ENCODE peak calls at places on chromosomes 5 and 9, in ten cellular contexts. Z is cardiac muscle cell, V is mucosa of descending colon, A is body of pancreas, J is Peyer's patch, W is lung, C is heart left ventricle, M is GM23338, R is stomach, Q is uterus. N is an unnamed sample. For H3K4me1, the result is how much of the 10 kb centered on the place peaks cover.

GRCh38 chr9:90985631-90986030 is 184.0 kb downstream of the SYK start:
- DNase-seq in Z (no peak), V (no peak), R (no peak), C (no peak), W (no peak), J (no peak), M (no peak), Q (no peak), A (no peak), N (no peak)

GRCh38 chr9:99039388-99040182 is 65.3 kb upstream of the TGFBR1 start:
- DNase-seq in J (no peak), Q (no peak), V (no peak), W (no peak), A (no peak), M (no peak), Z (no peak), C (no peak), R (no peak), N (no peak)

GRCh38 chr5:171483453-171484177 is 64.2 kb downstream of the FGF18 start:
- DNase-seq in J (no peak), V (peak), R (no peak), Q (peak), W (peak), A (peak), M (no peak), C (peak), Z (peak), N (no peak)

GRCh38 chr9:37433754-37434435 is 11.4 kb downstream of the GRHPR start:
- DNase-seq in R (no peak), M (peak), Q (peak), W (no peak), Z (no peak), V (no peak), C (no peak), J (no peak), A (no peak), N (no peak)

GRCh38 chr5:43236633-43237355 is 44.8 kb downstream of the NIM1K start:
- DNase-seq in Z (no peak), V (peak), R (no peak), M (no peak), J (no peak), W (no peak), Q (no peak), C (no peak), A (no peak), N (no peak)

GRCh38 chr5:170760126-170760525 is 23.4 kb upstream of the GABRP start:
- DNase-seq in A (no peak), Z (no peak), V (no peak), C (no peak), W (no peak), J (no peak), R (no peak), Q (no peak), M (no peak), N (peak)

GRCh38 chr5:390571-391491 is 52.1 kb upstream of the EXOC3 start:
- DNase-seq in M (no peak), R (peak), C (peak), J (peak), Q (no peak), V (no peak), A (no peak), W (no peak), Z (no peak), N (no peak)

GRCh38 chr9:83432104-83432627 is 106.0 kb downstream of the FRMD3 start:
- DNase-seq in R (peak), J (no peak), Q (peak), C (peak), Z (peak), A (peak), W (peak), M (peak), V (peak), N (peak)

GRCh38 chr9:137642892-137643291 is 24.1 kb downstream of the EHMT1 start:
- DNase-seq in V (no peak), C (no peak), J (no peak), A (no peak), W (no peak), R (no peak), M (no peak), Q (no peak), Z (no peak), N (no peak)

GRCh38 chr9:83563360-83563759 is 25.2 kb upstream of the FRMD3 start:
- DNase-seq in J (no peak), Q (no peak), A (no peak), R (no peak), M (no peak), Z (no peak), C (no peak), V (no peak), W (no peak), N (no peak)

GRCh38 chr9:91589101-91589553 is 165.5 kb upstream of the NFIL3 start:
- DNase-seq in R (no peak), J (no peak), V (peak), Q (peak), M (no peak), Z (peak), C (no peak), A (peak), W (no peak), N (no peak)

GRCh38 chr5:56358703-56359428 is 125.7 kb upstream of the ANKRD55 start:
- DNase-seq in A (peak), R (peak), M (no peak), C (no peak), Z (peak), W (no peak), Q (peak), V (no peak), J (no peak), N (no peak)

GRCh38 chr5:69295088-69295754 is 37.4 kb downstream of the CCDC125 start:
- DNase-seq in R (no peak), Z (peak), M (peak), Q (no peak), J (no peak), W (no peak), C (no peak), V (no peak), A (no peak), N (no peak)

GRCh38 chr9:136194540-136194939 is 10.4 kb downstream of the LHX3 start:
- DNase-seq in A (no peak), Z (no peak), M (peak), R (no peak), V (no peak), C (no peak), J (no peak), W (no peak), Q (no peak), N (no peak)

GRCh38 chr5:151770383-151771258 is 1.1 kb upstream of the G3BP1 start:
- DNase-seq in Z (peak), W (peak), R (peak), Q (peak), C (peak), V (peak), J (peak), M (peak), A (peak), N (peak)

GRCh38 chr5:100520348-100520747 is 14.8 kb upstream of the FAM174A start:
- DNase-seq in A (no peak), C (no peak), J (no peak), Q (no peak), W (no peak), M (peak), R (no peak), Z (no peak), V (no peak), N (peak)

GRCh38 chr5:124996023-124996763 is 249.8 kb upstream of the ZNF608 start:
- DNase-seq in A (no peak), V (no peak), R (no peak), W (no peak), Q (no peak), C (no peak), M (peak), Z (peak), J (no peak), N (no peak)

GRCh38 chr9:78707481-78707977 is 410.6 kb downstream of the PSAT1 start:
- DNase-seq in Q (no peak), V (no peak), M (no peak), J (no peak), W (no peak), C (no peak), Z (peak), A (no peak), R (no peak), N (no peak)

GRCh38 chr9:78831726-78832125 is 534.8 kb downstream of the PSAT1 start:
- DNase-seq in R (no peak), Z (no peak), J (no peak), A (no peak), Q (no peak), M (no peak), W (no peak), C (no peak), V (no peak), N (no peak)

GRCh38 chr9:18710089-18710488 is 236.1 kb downstream of the ADAMTSL1 start:
- DNase-seq in Q (no peak), Z (no peak), J (no peak), C (no peak), W (no peak), R (no peak), M (no peak), V (no peak), A (no peak), N (no peak)

GRCh38 chr5:142866563-142867275 is 96.5 kb downstream of the ARHGAP26 start:
- DNase-seq in Z (peak), M (peak), R (peak), V (peak), A (peak), J (peak), C (no peak), W (peak), Q (peak), N (peak)

GRCh38 chr5:155539958-155540595 is 526.5 kb downstream of the KIF4B start:
- DNase-seq in R (no peak), J (no peak), W (no peak), V (no peak), Z (no peak), C (no peak), Q (no peak), M (peak), A (no peak), N (no peak)

GRCh38 chr5:176676361-176676824 is 29.1 kb downstream of the TSPAN17 start:
- DNase-seq in J (no peak), R (no peak), C (peak), V (no peak), Z (peak), W (no peak), A (no peak), Q (no peak), M (no peak), N (peak)

GRCh38 chr5:66680804-66681203 is 84.6 kb downstream of the MAST4 start:
- DNase-seq in V (no peak), Z (no peak), C (no peak), J (no peak), R (no peak), M (no peak), W (no peak), A (no peak), Q (no peak), N (no peak)

GRCh38 chr5:72955143-72955767 is 586 bp upstream of the FCHO2 start:
- DNase-seq in A (peak), Q (no peak), V (peak), W (peak), J (no peak), M (peak), R (peak), Z (peak), C (peak), N (no peak)

GRCh38 chr5:128711216-128711615 is 173.2 kb upstream of the FBN2 start:
- DNase-seq in R (no peak), W (no peak), J (no peak), M (no peak), C (no peak), Z (no peak), V (no peak), A (no peak), Q (no peak), N (no peak)

GRCh38 chr5:15831408-15831807 is 331.4 kb downstream of the FBXL7 start:
- DNase-seq in C (no peak), V (no peak), M (no peak), Q (no peak), A (no peak), R (no peak), W (no peak), Z (no peak), J (no peak), N (peak)

GRCh38 chr9:101477214-101477613 is 41.6 kb upstream of the ALDOB start:
- DNase-seq in W (no peak), J (no peak), R (no peak), V (no peak), Q (no peak), Z (no peak), M (no peak), A (no peak), C (no peak), N (no peak)

DNA sequence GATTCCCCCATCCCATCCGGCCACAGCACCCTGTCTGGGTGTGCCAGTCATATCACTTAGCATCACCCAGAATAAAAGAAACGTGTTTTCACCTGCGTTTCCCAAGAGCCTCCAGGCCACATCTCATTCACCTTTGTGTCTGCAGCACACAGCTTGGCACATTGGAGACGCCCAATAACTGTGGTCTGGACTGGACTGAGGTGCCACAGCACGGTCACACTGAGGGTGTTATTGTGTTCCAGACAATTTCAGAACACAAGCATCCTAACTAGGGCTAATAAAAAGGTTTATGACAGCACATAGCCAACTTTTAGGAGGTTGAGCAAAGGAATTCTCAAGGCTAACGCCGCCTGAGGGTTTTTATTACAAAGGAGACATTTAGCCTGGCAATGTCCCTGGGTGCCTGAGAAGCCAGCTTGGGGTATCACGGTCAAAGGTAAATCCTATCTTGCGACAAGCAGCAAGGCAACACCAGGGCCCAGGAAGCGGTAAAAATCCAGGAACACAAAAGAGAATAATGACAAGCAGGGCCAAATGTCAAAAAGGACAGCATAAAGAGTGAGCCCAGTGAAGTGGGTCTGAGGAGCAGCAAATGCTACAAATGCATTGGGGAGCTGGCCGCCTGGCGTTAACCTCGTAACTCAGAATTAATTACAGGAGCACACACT is 3.4 kb downstream of the EPB41L4B start:
- DNase-seq in M (peak), V (peak), Q (no peak), J (no peak), A (peak), Z (no peak), W (no peak), C (no peak), R (no peak), N (no peak)
- H3K4me1 ChIP-seq in M (half or more), V (under half), Q (under half), J (under half), A (half or more), Z (under half), W (under half), C (under half), R (half or more), N (under half)

DNA sequence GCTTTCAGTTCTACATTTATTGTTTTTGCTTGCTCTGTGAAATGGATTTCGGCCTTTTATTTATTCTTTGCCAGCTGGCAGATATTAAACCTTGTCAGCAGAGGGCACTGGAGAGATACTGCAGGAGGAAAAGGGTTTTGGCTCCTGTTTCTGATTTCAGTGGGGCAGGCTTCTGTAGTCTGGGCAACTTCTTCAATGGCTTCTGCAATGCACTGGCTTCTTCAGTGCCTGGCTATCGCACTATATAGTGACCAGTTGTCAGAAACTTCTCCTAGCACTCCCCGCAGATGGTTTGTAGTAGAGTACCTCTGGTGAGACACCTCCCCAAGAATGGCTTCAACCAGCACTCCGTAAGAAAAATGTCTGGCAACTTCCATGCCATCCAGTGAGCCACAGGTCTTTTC is 3.2 kb upstream of the NFX1 start:
- DNase-seq in J (peak), Z (peak), R (peak), A (peak), Q (no peak), C (no peak), V (peak), M (peak), W (peak), N (peak)
- TF ChIP-seq CTCF in J (peak), Z (peak), R (peak), A (peak), Q (peak), C (peak), V (peak), M (peak), W (peak), N (peak)

GRCh38 chr5:95862636-95863382 is 40.3 kb upstream of the GLRX start:
- DNase-seq in Q (no peak), V (no peak), Z (no peak), C (no peak), J (no peak), W (no peak), R (no peak), M (no peak), A (peak), N (no peak)
- H3K4me1 ChIP-seq in Q (under half), V (under half), Z (under half), C (under half), J (under half), W (under half), R (half or more), M (under half), A (under half), N (under half)

GRCh38 chr5:75668988-75669760 is 48.1 kb downstream of the POC5 start:
- DNase-seq in Q (peak), C (no peak), Z (peak), J (no peak), R (peak), M (no peak), A (peak), W (peak), V (peak), N (peak)

GRCh38 chr5:75666801-75667200 is 50.4 kb downstream of the POC5 start:
- DNase-seq in Z (no peak), A (no peak), V (no peak), Q (no peak), J (no peak), M (peak), R (no peak), W (no peak), C (no peak), N (peak)

GRCh38 chr5:75668348-75668895 is 48.8 kb downstream of the POC5 start:
- DNase-seq in R (no peak), A (no peak), J (no peak), C (no peak), W (no peak), V (no peak), M (no peak), Z (no peak), Q (no peak), N (no peak)

GRCh38 chr5:75664933-75665332 is 52.3 kb downstream of the POC5 start:
- DNase-seq in J (no peak), A (no peak), W (no peak), Z (no peak), C (no peak), V (no peak), Q (no peak), M (no peak), R (no peak), N (no peak)

DNA sequence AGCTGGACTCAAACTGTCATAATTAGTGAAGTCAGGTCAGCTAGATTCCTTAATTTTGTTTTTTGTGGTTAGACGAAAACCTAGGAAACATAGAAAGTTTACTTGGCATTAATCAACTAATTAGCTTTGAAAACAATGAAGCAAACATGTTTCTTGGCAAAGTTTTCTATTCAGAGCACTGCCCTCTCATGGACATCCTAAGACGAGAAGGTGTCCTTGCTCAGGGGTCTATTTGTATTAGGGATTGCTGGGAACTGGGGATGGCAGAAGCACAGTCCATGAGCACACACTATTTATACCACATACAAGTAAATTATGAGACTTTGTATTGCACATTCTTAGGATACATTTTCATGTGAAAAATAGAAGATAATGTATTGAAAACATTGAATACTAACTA is 49.7 kb downstream of the POC5 start:
- DNase-seq in A (no peak), W (no peak), R (no peak), M (peak), C (no peak), V (no peak), J (no peak), Q (no peak), Z (peak), N (no peak)
- TF ChIP-seq CTCF in A (no peak), W (no peak), R (no peak), M (peak), C (no peak), V (no peak), J (no peak), Q (no peak), Z (no peak), N (peak)

DNA sequence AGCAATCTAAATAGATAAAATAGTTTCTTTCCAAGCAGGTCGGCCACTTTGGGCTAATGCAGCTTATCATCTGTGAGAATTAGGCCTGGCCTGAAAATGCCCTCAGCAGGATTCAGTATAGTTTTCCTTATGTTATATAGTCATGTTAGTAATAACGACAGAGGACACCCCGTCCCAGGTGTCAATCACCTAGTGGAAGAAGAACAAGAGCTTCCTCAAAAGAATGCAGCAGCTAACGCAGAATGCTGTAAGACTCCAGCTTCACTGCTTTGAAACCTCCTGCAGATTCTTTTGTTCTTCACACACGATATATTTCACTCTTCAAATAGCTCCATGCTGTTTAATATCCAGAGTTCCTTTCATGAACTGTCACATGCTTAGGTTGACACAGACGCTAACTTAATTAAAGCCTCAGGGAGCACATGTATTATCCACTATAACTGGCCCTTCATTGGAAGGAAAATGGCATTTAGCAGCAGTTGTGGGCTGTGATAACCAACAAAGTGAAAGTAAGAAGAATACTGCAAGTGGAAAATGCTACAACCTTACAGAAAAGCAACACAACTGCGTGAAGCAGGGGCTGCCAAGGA is 387.6 kb downstream of the PLK2 start:
- DNase-seq in Z (peak), M (no peak), C (no peak), R (no peak), Q (no peak), J (no peak), A (no peak), V (no peak), W (no peak), N (no peak)
- H3K4me1 ChIP-seq in Z (under half), M (under half), C (under half), R (under half), Q (under half), J (under half), A (under half), V (under half), W (under half), N (under half)

N was measured in BE2C.